ENCODE peak calls at places on chromosomes 4 and X, in six cellular contexts. One of them, this sample, is unnamed.

GRCh38 chrX:3393168-3393567 is 46.7 kb upstream of the MXRA5 start:
- DNase-seq in ureter: no peak
- DNase-seq in RCC 7860: no peak
- DNase-seq in NCI-H510A treated with DMSO at 0.1 percent for 48 hours: no peak
- DNase-seq in GM04504: no peak
- DNase-seq in aorta: no peak
- DNase-seq in this sample: no peak

GRCh38 chrX:98065151-98065550 is 1181.4 kb downstream of the RPA4 start:
- DNase-seq in ureter: no peak
- DNase-seq in RCC 7860: no peak
- DNase-seq in NCI-H510A treated with DMSO at 0.1 percent for 48 hours: peak
- DNase-seq in GM04504: no peak
- DNase-seq in aorta: no peak
- DNase-seq in this sample: no peak

GRCh38 chr4:113540859-113541258 is 220.7 kb downstream of the CAMK2D start:
- DNase-seq in ureter: no peak
- DNase-seq in RCC 7860: no peak
- DNase-seq in NCI-H510A treated with DMSO at 0.1 percent for 48 hours: peak
- DNase-seq in GM04504: no peak
- DNase-seq in aorta: no peak
- DNase-seq in this sample: no peak

GRCh38 chrX:20527458-20528099 is 260.9 kb upstream of the RPS6KA3 start:
- DNase-seq in ureter: no peak
- DNase-seq in RCC 7860: peak
- DNase-seq in NCI-H510A treated with DMSO at 0.1 percent for 48 hours: peak
- DNase-seq in GM04504: no peak
- DNase-seq in aorta: no peak
- DNase-seq in this sample: peak

GRCh38 chr4:47002593-47002992 is 9.2 kb upstream of the GABRA4 start:
- DNase-seq in ureter: no peak
- DNase-seq in RCC 7860: no peak
- DNase-seq in NCI-H510A treated with DMSO at 0.1 percent for 48 hours: no peak
- DNase-seq in GM04504: no peak
- DNase-seq in aorta: no peak
- DNase-seq in this sample: no peak

GRCh38 chr4:66351761-66352160 is 681.5 kb upstream of the EPHA5 start:
- DNase-seq in ureter: no peak
- DNase-seq in RCC 7860: no peak
- DNase-seq in NCI-H510A treated with DMSO at 0.1 percent for 48 hours: no peak
- DNase-seq in GM04504: no peak
- DNase-seq in aorta: no peak
- DNase-seq in this sample: no peak

GRCh38 chr4:7384003-7384928 is 50.5 kb downstream of the PSAPL1 start:
- DNase-seq in ureter: peak
- DNase-seq in RCC 7860: no peak
- DNase-seq in NCI-H510A treated with DMSO at 0.1 percent for 48 hours: no peak
- DNase-seq in GM04504: no peak
- DNase-seq in aorta: peak
- DNase-seq in this sample: no peak

GRCh38 chr4:152773953-152774352 is 5.6 kb downstream of the TIGD4 start:
- DNase-seq in ureter: no peak
- DNase-seq in RCC 7860: no peak
- DNase-seq in NCI-H510A treated with DMSO at 0.1 percent for 48 hours: no peak
- DNase-seq in GM04504: no peak
- DNase-seq in aorta: no peak
- DNase-seq in this sample: no peak

GRCh38 chr4:42761804-42762203 is 104.9 kb upstream of the ATP8A1 start:
- DNase-seq in ureter: no peak
- DNase-seq in RCC 7860: no peak
- DNase-seq in NCI-H510A treated with DMSO at 0.1 percent for 48 hours: no peak
- DNase-seq in GM04504: no peak
- DNase-seq in aorta: no peak
- DNase-seq in this sample: no peak

GRCh38 chr4:26178874-26179273 is 141.9 kb upstream of the RBPJ start:
- DNase-seq in ureter: peak
- DNase-seq in RCC 7860: no peak
- DNase-seq in NCI-H510A treated with DMSO at 0.1 percent for 48 hours: no peak
- DNase-seq in GM04504: no peak
- DNase-seq in aorta: peak
- DNase-seq in this sample: no peak

GRCh38 chrX:47321386-47321785 is 49.0 kb upstream of the ZNF157 start:
- DNase-seq in ureter: peak
- DNase-seq in RCC 7860: no peak
- DNase-seq in NCI-H510A treated with DMSO at 0.1 percent for 48 hours: no peak
- DNase-seq in GM04504: no peak
- DNase-seq in aorta: peak
- DNase-seq in this sample: peak

GRCh38 chr4:186563761-186564160 is 8.4 kb upstream of the MTNR1A start:
- DNase-seq in ureter: no peak
- DNase-seq in RCC 7860: no peak
- DNase-seq in NCI-H510A treated with DMSO at 0.1 percent for 48 hours: no peak
- DNase-seq in GM04504: no peak
- DNase-seq in aorta: no peak
- DNase-seq in this sample: no peak

GRCh38 chr4:48877827-48878535 is 28.6 kb downstream of the OCIAD2 start:
- DNase-seq in ureter: no peak
- DNase-seq in RCC 7860: no peak
- DNase-seq in NCI-H510A treated with DMSO at 0.1 percent for 48 hours: no peak
- DNase-seq in GM04504: no peak
- DNase-seq in aorta: no peak
- DNase-seq in this sample: no peak